ENCODE peak calls at places on chromosomes 6 and 20, in nine cellular contexts. I is naive thymus-derived CD8-positive, alpha-beta T cell; V is tibial nerve; S is activated gamma-delta T cell treated with Interleukin-2 at 50 U/mL for 16 hours; K is fibroblast of lung; B is B cell; E is memory B cell; N is HuH-7; F is NB4. M is an unnamed sample.

GRCh38 chr6:40419377-40419776 is 167.8 kb downstream of the LRFN2 start:
- DNase-seq in F (no peak), E (no peak), V (no peak), K (no peak), S (no peak), B (no peak), I (no peak), N (no peak), M (no peak)

GRCh38 chr20:35695245-35695749 is 3.9 kb downstream of the NFS1 start:
- DNase-seq in V (no peak), N (no peak), K (no peak), S (no peak), B (no peak), E (no peak), I (no peak), F (no peak), M (no peak)

GRCh38 chr6:23269436-23269835 is 700.1 kb downstream of the HDGFL1 start:
- DNase-seq in K (no peak), V (no peak), E (no peak), N (no peak), B (no peak), F (peak), I (no peak), S (no peak), M (no peak)

GRCh38 chr6:12653396-12653910 is 63.1 kb upstream of the PHACTR1 start:
- DNase-seq in E (no peak), I (no peak), B (no peak), K (peak), V (no peak), F (no peak), S (no peak), N (no peak), M (no peak)

GRCh38 chr6:138957484-138957883 is 30.6 kb downstream of the REPS1 start:
- DNase-seq in N (no peak), E (no peak), I (no peak), V (no peak), F (peak), S (no peak), B (no peak), K (no peak), M (no peak)

GRCh38 chr20:43409041-43409913 is 48.4 kb upstream of the SRSF6 start:
- DNase-seq in V (no peak), N (peak), K (peak), E (no peak), I (no peak), F (peak), S (no peak), B (no peak), M (peak)

GRCh38 chr6:9938801-9939200 is 476.1 kb downstream of the TFAP2A start:
- DNase-seq in I (no peak), E (no peak), N (no peak), K (no peak), V (no peak), F (no peak), S (no peak), B (no peak), M (no peak)

GRCh38 chr6:31513456-31514165 is 15.2 kb upstream of the MCCD1 start:
- DNase-seq in V (no peak), E (no peak), S (no peak), N (no peak), F (no peak), B (no peak), K (peak), I (no peak), M (no peak)

GRCh38 chr6:93915961-93916360 is 496.6 kb upstream of the EPHA7 start:
- DNase-seq in S (no peak), N (no peak), F (no peak), B (no peak), K (no peak), V (no peak), I (no peak), E (no peak), M (no peak)

GRCh38 chr6:91166271-91166670 is 579.4 kb upstream of the MAP3K7 start:
- DNase-seq in K (peak), F (no peak), I (no peak), B (no peak), V (no peak), N (no peak), E (no peak), S (no peak), M (no peak)

GRCh38 chr6:107243471-107243870 is 128.2 kb upstream of the BEND3 start:
- DNase-seq in B (no peak), F (no peak), E (no peak), I (no peak), N (no peak), K (no peak), S (no peak), V (no peak), M (no peak)

GRCh38 chr20:51720854-51721253 is 47.3 kb downstream of the ATP9A start:
- DNase-seq in I (no peak), B (no peak), V (no peak), K (no peak), S (no peak), E (no peak), F (no peak), N (no peak), M (no peak)

GRCh38 chr6:133768656-133769295 is 120.1 kb upstream of the TCF21 start:
- DNase-seq in E (no peak), K (peak), V (no peak), F (no peak), S (no peak), N (no peak), I (no peak), B (no peak), M (no peak)

GRCh38 chr6:112879920-112880413 is 532.8 kb downstream of the RFPL4B start:
- DNase-seq in N (peak), I (no peak), V (no peak), B (no peak), S (no peak), E (no peak), K (peak), F (peak), M (peak)

GRCh38 chr6:17714879-17715860 is 8.4 kb upstream of the NUP153 start:
- DNase-seq in N (no peak), K (peak), S (no peak), E (no peak), V (no peak), I (no peak), B (no peak), F (peak), M (no peak)